ENCODE peak calls at places on chromosomes 16 and 17, in four cellular contexts. One of them, this sample, is unnamed.

GRCh38 chr17:64707077-64707591 is 45.0 kb upstream of the SMURF2 start:
- DNase-seq in cardiac fibroblast: peak; percentile 97
- DNase-seq in NCI-H187: no peak
- DNase-seq in mucosa of gallbladder: peak; percentile 88
- DNase-seq in this sample: peak; percentile 93

GRCh38 chr17:41500131-41500911 is 5.1 kb downstream of the KRT13 start:
- DNase-seq in cardiac fibroblast: peak; percentile 34
- DNase-seq in NCI-H187: no peak
- DNase-seq in mucosa of gallbladder: no peak
- DNase-seq in this sample: peak; percentile 60

GRCh38 chr16:30447512-30448226 is 2.0 kb upstream of the SEPHS2 start:
- DNase-seq in cardiac fibroblast: no peak
- DNase-seq in NCI-H187: no peak
- DNase-seq in mucosa of gallbladder: peak; percentile 36
- DNase-seq in this sample: peak; percentile 44

GRCh38 chr17:69597898-69598692 is 183.6 kb downstream of the MAP2K6 start:
- DNase-seq in cardiac fibroblast: no peak
- DNase-seq in NCI-H187: no peak
- DNase-seq in mucosa of gallbladder: no peak
- DNase-seq in this sample: no peak

GRCh38 chr16:50858877-50859627 is 117.2 kb downstream of the CYLD start:
- DNase-seq in cardiac fibroblast: no peak
- DNase-seq in NCI-H187: no peak
- DNase-seq in mucosa of gallbladder: peak; percentile 1
- DNase-seq in this sample: no peak

GRCh38 chr17:73770115-73770848 is 126.0 kb upstream of the SDK2 start:
- DNase-seq in cardiac fibroblast: peak; percentile 84
- DNase-seq in NCI-H187: no peak
- DNase-seq in mucosa of gallbladder: peak; percentile 91
- DNase-seq in this sample: no peak

GRCh38 chr17:27569257-27569722 is 61.7 kb upstream of the LGALS9 start:
- DNase-seq in cardiac fibroblast: peak; percentile 43
- DNase-seq in NCI-H187: no peak
- DNase-seq in mucosa of gallbladder: no peak
- DNase-seq in this sample: peak; percentile 52

GRCh38 chr16:13426279-13426678 is 493.7 kb upstream of the ERCC4 start:
- DNase-seq in cardiac fibroblast: no peak
- DNase-seq in NCI-H187: no peak
- DNase-seq in mucosa of gallbladder: no peak
- DNase-seq in this sample: peak; percentile 17

GRCh38 chr17:2056221-2057129 is 1.6 kb downstream of the HIC1 start:
- DNase-seq in cardiac fibroblast: peak; percentile 74
- DNase-seq in NCI-H187: no peak
- DNase-seq in mucosa of gallbladder: no peak
- DNase-seq in this sample: no peak

GRCh38 chr17:43042025-43042424 is 17.0 kb downstream of the RND2 start:
- DNase-seq in cardiac fibroblast: no peak
- DNase-seq in NCI-H187: no peak
- DNase-seq in mucosa of gallbladder: no peak
- DNase-seq in this sample: no peak

GRCh38 chr16:50279142-50279865 is 13.0 kb downstream of the ADCY7 start:
- DNase-seq in cardiac fibroblast: no peak
- DNase-seq in NCI-H187: no peak
- DNase-seq in mucosa of gallbladder: peak; percentile 74
- DNase-seq in this sample: no peak

GRCh38 chr16:1706386-1707192 is 594 bp downstream of the MAPK8IP3 start:
- DNase-seq in cardiac fibroblast: peak; percentile 34
- DNase-seq in NCI-H187: no peak
- DNase-seq in mucosa of gallbladder: peak; percentile 21
- DNase-seq in this sample: no peak

GRCh38 chr16:46650224-46650623 is 29.0 kb upstream of the SHCBP1 start:
- DNase-seq in cardiac fibroblast: peak; percentile 48
- DNase-seq in NCI-H187: no peak
- DNase-seq in mucosa of gallbladder: peak; percentile 11
- DNase-seq in this sample: no peak

GRCh38 chr16:79770244-79771064 is 169.9 kb upstream of the MAF start:
- DNase-seq in cardiac fibroblast: peak; percentile 90
- DNase-seq in NCI-H187: peak; percentile 61
- DNase-seq in mucosa of gallbladder: peak; percentile 93
- DNase-seq in this sample: peak; percentile 85

GRCh38 chr17:52181842-52182241 is 23.3 kb upstream of the CA10 start:
- DNase-seq in cardiac fibroblast: no peak
- DNase-seq in NCI-H187: peak; percentile 36
- DNase-seq in mucosa of gallbladder: no peak
- DNase-seq in this sample: no peak

GRCh38 chr16:69890114-69890890 is 60.8 kb upstream of the CLEC18A start:
- DNase-seq in cardiac fibroblast: peak; percentile 77
- DNase-seq in NCI-H187: no peak
- DNase-seq in mucosa of gallbladder: peak; percentile 22
- DNase-seq in this sample: no peak

GRCh38 chr16:15575293-15576049 is 67.5 kb downstream of the MARF1 start:
- DNase-seq in cardiac fibroblast: no peak
- DNase-seq in NCI-H187: no peak
- DNase-seq in mucosa of gallbladder: no peak
- DNase-seq in this sample: no peak

GRCh38 chr17:29195465-29196081 is 15.4 kb upstream of the MYO18A start:
- DNase-seq in cardiac fibroblast: no peak
- DNase-seq in NCI-H187: no peak
- DNase-seq in mucosa of gallbladder: no peak
- DNase-seq in this sample: no peak

GRCh38 chr17:76485569-76485968 is 15.7 kb downstream of the RHBDF2 start:
- DNase-seq in cardiac fibroblast: no peak
- DNase-seq in NCI-H187: no peak
- DNase-seq in mucosa of gallbladder: peak; percentile 40
- DNase-seq in this sample: no peak

GRCh38 chr16:29820271-29820701 is at the start of gene MVP:
- DNase-seq in cardiac fibroblast: peak; percentile 75
- DNase-seq in NCI-H187: no peak
- DNase-seq in mucosa of gallbladder: peak; percentile 75
- DNase-seq in this sample: peak; percentile 75

GRCh38 chr16:56956756-56957155 is 5.0 kb upstream of the CETP start:
- DNase-seq in cardiac fibroblast: no peak
- DNase-seq in NCI-H187: no peak
- DNase-seq in mucosa of gallbladder: no peak
- DNase-seq in this sample: no peak

GRCh38 chr17:19371259-19372003 is 6.9 kb upstream of the MAPK7 start:
- DNase-seq in cardiac fibroblast: no peak
- DNase-seq in NCI-H187: no peak
- DNase-seq in mucosa of gallbladder: no peak
- DNase-seq in this sample: no peak

GRCh38 chr16:3879258-3879886 is 1.1 kb downstream of the CREBBP start:
- DNase-seq in cardiac fibroblast: peak; percentile 27
- DNase-seq in NCI-H187: no peak
- DNase-seq in mucosa of gallbladder: no peak
- DNase-seq in this sample: peak; percentile 60

GRCh38 chr17:4072487-4073157 is 70.2 kb downstream of the ZZEF1 start:
- DNase-seq in cardiac fibroblast: peak; percentile 53
- DNase-seq in NCI-H187: no peak
- DNase-seq in mucosa of gallbladder: no peak
- DNase-seq in this sample: no peak

GRCh38 chr17:49991409-49991808 is 3.6 kb downstream of the DLX3 start:
- DNase-seq in cardiac fibroblast: no peak
- DNase-seq in NCI-H187: no peak
- DNase-seq in mucosa of gallbladder: no peak
- DNase-seq in this sample: no peak

GRCh38 chr16:73031155-73031866 is 16.6 kb downstream of the ZFHX3 start:
- DNase-seq in cardiac fibroblast: no peak
- DNase-seq in NCI-H187: no peak
- DNase-seq in mucosa of gallbladder: no peak
- DNase-seq in this sample: no peak

GRCh38 chr16:57893559-57894389 is 77.2 kb downstream of the CNGB1 start:
- DNase-seq in cardiac fibroblast: peak; percentile 85
- DNase-seq in NCI-H187: no peak
- DNase-seq in mucosa of gallbladder: peak; percentile 43
- DNase-seq in this sample: peak; percentile 60

GRCh38 chr17:58693751-58694150 is 1.3 kb downstream of the RAD51C start:
- DNase-seq in cardiac fibroblast: no peak
- DNase-seq in NCI-H187: no peak
- DNase-seq in mucosa of gallbladder: no peak
- DNase-seq in this sample: no peak

GRCh38 chr16:47565454-47565853 is 104.3 kb downstream of the PHKB start:
- DNase-seq in cardiac fibroblast: peak; percentile 77
- DNase-seq in NCI-H187: no peak
- DNase-seq in mucosa of gallbladder: peak; percentile 52
- DNase-seq in this sample: no peak

GRCh38 chr17:69524854-69525253 is 110.4 kb downstream of the MAP2K6 start:
- DNase-seq in cardiac fibroblast: no peak
- DNase-seq in NCI-H187: no peak
- DNase-seq in mucosa of gallbladder: no peak
- DNase-seq in this sample: no peak

GRCh38 chr17:7237761-7238417 is 1.4 kb downstream of the PHF23 start:
- DNase-seq in cardiac fibroblast: peak; percentile 79
- DNase-seq in NCI-H187: no peak
- DNase-seq in mucosa of gallbladder: peak; percentile 76
- DNase-seq in this sample: peak; percentile 65

GRCh38 chr16:13935408-13935807 is 15.5 kb downstream of the ERCC4 start:
- DNase-seq in cardiac fibroblast: no peak
- DNase-seq in NCI-H187: no peak
- DNase-seq in mucosa of gallbladder: no peak
- DNase-seq in this sample: no peak

GRCh38 chr17:40180694-40181093 is 3.4 kb downstream of the RAPGEFL1 start:
- DNase-seq in cardiac fibroblast: no peak
- DNase-seq in NCI-H187: no peak
- DNase-seq in mucosa of gallbladder: peak; percentile 85
- DNase-seq in this sample: peak; percentile 56

GRCh38 chr17:45363498-45363897 is 46.7 kb upstream of the MAP3K14 start:
- DNase-seq in cardiac fibroblast: no peak
- DNase-seq in NCI-H187: no peak
- DNase-seq in mucosa of gallbladder: no peak
- DNase-seq in this sample: no peak

This sample was measured in HT-29.